ENCODE peak calls at places on chromosomes 5 and 9, in nine cellular contexts. One of them, this sample, is unnamed. For H3K9me3, the result is how much of the 10 kb centered on the place peaks cover.

GRCh38 chr9:127121628-127122175 is 733 bp downstream of the ANGPTL2 start:
- DNase-seq in cardiac muscle cell: peak
- DNase-seq in BE2C: peak
- DNase-seq in heart right ventricle: no peak
- DNase-seq in MM.1S: no peak
- DNase-seq in colonic mucosa: no peak
- DNase-seq in effector memory CD4-positive, alpha-beta T cell: no peak
- DNase-seq in psoas muscle: peak
- DNase-seq in tibial artery: no peak
- DNase-seq in this sample: no peak

GRCh38 chr9:105901514-105902109 is 207.3 kb downstream of the TMEM38B start:
- DNase-seq in tibial artery: no peak
- DNase-seq in BE2C: peak
- DNase-seq in colonic mucosa: no peak
- DNase-seq in heart right ventricle: peak
- DNase-seq in cardiac muscle cell: peak
- DNase-seq in psoas muscle: peak
- DNase-seq in effector memory CD4-positive, alpha-beta T cell: no peak
- DNase-seq in MM.1S: peak
- DNase-seq in this sample: peak

GRCh38 chr5:122874179-122874875 is 28.9 kb downstream of the SNX24 start:
- DNase-seq in BE2C: no peak
- DNase-seq in cardiac muscle cell: no peak
- DNase-seq in heart right ventricle: no peak
- DNase-seq in psoas muscle: no peak
- DNase-seq in MM.1S: no peak
- DNase-seq in colonic mucosa: no peak
- DNase-seq in tibial artery: no peak
- DNase-seq in effector memory CD4-positive, alpha-beta T cell: no peak
- DNase-seq in this sample: no peak

GRCh38 chr5:173662896-173663809 is 46.7 kb upstream of the BOD1 start:
- DNase-seq in MM.1S: no peak
- DNase-seq in psoas muscle: no peak
- DNase-seq in tibial artery: no peak
- DNase-seq in effector memory CD4-positive, alpha-beta T cell: no peak
- DNase-seq in colonic mucosa: no peak
- DNase-seq in heart right ventricle: no peak
- DNase-seq in BE2C: no peak
- DNase-seq in cardiac muscle cell: no peak
- DNase-seq in this sample: no peak

GRCh38 chr9:95156074-95156473 is 161.4 kb downstream of the FANCC start:
- DNase-seq in cardiac muscle cell: no peak
- DNase-seq in colonic mucosa: no peak
- DNase-seq in psoas muscle: no peak
- DNase-seq in heart right ventricle: no peak
- DNase-seq in effector memory CD4-positive, alpha-beta T cell: no peak
- DNase-seq in tibial artery: no peak
- DNase-seq in BE2C: no peak
- DNase-seq in MM.1S: no peak
- DNase-seq in this sample: no peak

GRCh38 chr5:132927355-132927754 is 36.1 kb downstream of the AFF4 start:
- DNase-seq in cardiac muscle cell: no peak
- DNase-seq in heart right ventricle: no peak
- DNase-seq in BE2C: no peak
- DNase-seq in tibial artery: no peak
- DNase-seq in effector memory CD4-positive, alpha-beta T cell: no peak
- DNase-seq in psoas muscle: no peak
- DNase-seq in colonic mucosa: no peak
- DNase-seq in MM.1S: no peak
- DNase-seq in this sample: no peak

GRCh38 chr9:126690431-126691051 is 76.8 kb downstream of the LMX1B start:
- DNase-seq in BE2C: peak
- DNase-seq in tibial artery: no peak
- DNase-seq in MM.1S: peak
- DNase-seq in cardiac muscle cell: peak
- DNase-seq in colonic mucosa: peak
- DNase-seq in heart right ventricle: peak
- DNase-seq in effector memory CD4-positive, alpha-beta T cell: no peak
- DNase-seq in psoas muscle: peak
- DNase-seq in this sample: peak

GRCh38 chr9:35649431-35650340 is 1.0 kb downstream of the SIT1 start:
- DNase-seq in heart right ventricle: no peak
- DNase-seq in tibial artery: peak
- DNase-seq in effector memory CD4-positive, alpha-beta T cell: no peak
- DNase-seq in cardiac muscle cell: no peak
- DNase-seq in colonic mucosa: no peak
- DNase-seq in MM.1S: no peak
- DNase-seq in BE2C: no peak
- DNase-seq in psoas muscle: no peak
- DNase-seq in this sample: no peak

GRCh38 chr9:72960446-72960845 is 7.6 kb upstream of the ALDH1A1 start:
- DNase-seq in heart right ventricle: no peak
- DNase-seq in effector memory CD4-positive, alpha-beta T cell: no peak
- DNase-seq in colonic mucosa: no peak
- DNase-seq in BE2C: no peak
- DNase-seq in cardiac muscle cell: no peak
- DNase-seq in psoas muscle: no peak
- DNase-seq in MM.1S: no peak
- DNase-seq in tibial artery: no peak
- DNase-seq in this sample: no peak

GRCh38 chr9:136147890-136148714 is 29.4 kb upstream of the TMEM250 start:
- DNase-seq in colonic mucosa: no peak
- DNase-seq in psoas muscle: no peak
- DNase-seq in tibial artery: no peak
- DNase-seq in effector memory CD4-positive, alpha-beta T cell: no peak
- DNase-seq in heart right ventricle: no peak
- DNase-seq in MM.1S: no peak
- DNase-seq in cardiac muscle cell: no peak
- DNase-seq in BE2C: peak
- DNase-seq in this sample: no peak

GRCh38 chr5:68319316-68320093 is 103.9 kb downstream of the PIK3R1 start:
- DNase-seq in tibial artery: no peak
- DNase-seq in colonic mucosa: no peak
- DNase-seq in BE2C: no peak
- DNase-seq in cardiac muscle cell: no peak
- DNase-seq in MM.1S: no peak
- DNase-seq in psoas muscle: no peak
- DNase-seq in effector memory CD4-positive, alpha-beta T cell: no peak
- DNase-seq in heart right ventricle: no peak
- DNase-seq in this sample: no peak

GRCh38 chr9:37840560-37841194 is 40.1 kb downstream of the DCAF10 start:
- DNase-seq in heart right ventricle: no peak
- DNase-seq in cardiac muscle cell: no peak
- DNase-seq in tibial artery: no peak
- DNase-seq in effector memory CD4-positive, alpha-beta T cell: no peak
- DNase-seq in BE2C: peak
- DNase-seq in colonic mucosa: no peak
- DNase-seq in MM.1S: no peak
- DNase-seq in psoas muscle: no peak
- DNase-seq in this sample: no peak

GRCh38 chr9:94907246-94907936 is 180.9 kb downstream of the AOPEP start:
- DNase-seq in heart right ventricle: peak
- DNase-seq in tibial artery: no peak
- DNase-seq in MM.1S: no peak
- DNase-seq in effector memory CD4-positive, alpha-beta T cell: no peak
- DNase-seq in colonic mucosa: no peak
- DNase-seq in cardiac muscle cell: peak
- DNase-seq in BE2C: peak
- DNase-seq in psoas muscle: no peak
- DNase-seq in this sample: no peak

GRCh38 chr9:12916037-12916436 is 141.2 kb downstream of the LURAP1L start:
- DNase-seq in heart right ventricle: no peak
- DNase-seq in MM.1S: no peak
- DNase-seq in effector memory CD4-positive, alpha-beta T cell: no peak
- DNase-seq in cardiac muscle cell: peak
- DNase-seq in BE2C: no peak
- DNase-seq in psoas muscle: no peak
- DNase-seq in tibial artery: no peak
- DNase-seq in colonic mucosa: no peak
- DNase-seq in this sample: no peak

GRCh38 chr9:4068449-4068848 is 231.4 kb downstream of the GLIS3 start:
- DNase-seq in psoas muscle: no peak
- DNase-seq in tibial artery: no peak
- DNase-seq in cardiac muscle cell: peak
- DNase-seq in BE2C: no peak
- DNase-seq in effector memory CD4-positive, alpha-beta T cell: no peak
- DNase-seq in MM.1S: no peak
- DNase-seq in colonic mucosa: no peak
- DNase-seq in heart right ventricle: no peak
- DNase-seq in this sample: no peak

GRCh38 chr5:127871448-127872153 is 168.4 kb downstream of the CCDC192 start:
- DNase-seq in effector memory CD4-positive, alpha-beta T cell: no peak
- DNase-seq in cardiac muscle cell: no peak
- DNase-seq in MM.1S: no peak
- DNase-seq in colonic mucosa: no peak
- DNase-seq in heart right ventricle: no peak
- DNase-seq in tibial artery: no peak
- DNase-seq in BE2C: no peak
- DNase-seq in psoas muscle: no peak
- DNase-seq in this sample: no peak

DNA sequence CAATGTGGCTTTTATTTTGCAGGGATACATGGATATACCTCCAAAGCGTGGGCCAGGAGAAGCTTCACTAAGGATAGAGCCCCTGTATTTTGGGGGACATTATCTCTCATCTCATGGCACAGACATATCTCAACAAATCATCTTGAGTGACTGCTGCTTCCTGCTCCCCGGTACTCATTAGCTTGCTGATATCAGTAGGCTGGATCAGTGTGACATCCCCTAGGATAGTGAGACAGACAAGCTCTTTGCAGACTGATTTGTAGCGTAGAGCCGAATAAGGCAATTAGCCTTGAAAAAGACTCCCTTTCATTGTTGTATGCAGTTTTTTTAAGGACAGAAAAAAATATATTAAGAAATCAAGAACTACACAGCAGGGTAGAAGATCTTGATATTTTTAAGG is 237.7 kb upstream of the CDH9 start:
- DNase-seq in effector memory CD4-positive, alpha-beta T cell: no peak
- DNase-seq in tibial artery: no peak
- DNase-seq in cardiac muscle cell: no peak
- DNase-seq in colonic mucosa: no peak
- DNase-seq in heart right ventricle: no peak
- DNase-seq in psoas muscle: no peak
- DNase-seq in MM.1S: no peak
- DNase-seq in BE2C: no peak
- DNase-seq in this sample: no peak
- H3K9me3 ChIP-seq in effector memory CD4-positive, alpha-beta T cell: under half
- H3K9me3 ChIP-seq in tibial artery: under half
- H3K9me3 ChIP-seq in cardiac muscle cell: under half
- H3K9me3 ChIP-seq in colonic mucosa: under half
- H3K9me3 ChIP-seq in heart right ventricle: under half
- H3K9me3 ChIP-seq in psoas muscle: under half
- H3K9me3 ChIP-seq in MM.1S: under half
- H3K9me3 ChIP-seq in BE2C: under half
- H3K9me3 ChIP-seq in this sample: under half

GRCh38 chr5:140795259-140795641 is 598 bp downstream of the PCDHA2 start:
- DNase-seq in cardiac muscle cell: peak
- DNase-seq in psoas muscle: no peak
- DNase-seq in heart right ventricle: no peak
- DNase-seq in effector memory CD4-positive, alpha-beta T cell: no peak
- DNase-seq in BE2C: peak
- DNase-seq in tibial artery: no peak
- DNase-seq in colonic mucosa: no peak
- DNase-seq in MM.1S: peak
- DNase-seq in this sample: peak

GRCh38 chr5:140791111-140791510 is 3.5 kb upstream of the PCDHA2 start:
- DNase-seq in tibial artery: no peak
- DNase-seq in MM.1S: no peak
- DNase-seq in effector memory CD4-positive, alpha-beta T cell: no peak
- DNase-seq in psoas muscle: no peak
- DNase-seq in colonic mucosa: no peak
- DNase-seq in heart right ventricle: no peak
- DNase-seq in cardiac muscle cell: no peak
- DNase-seq in BE2C: no peak
- DNase-seq in this sample: no peak

GRCh38 chr5:140796718-140797095 is 2.1 kb downstream of the PCDHA2 start:
- DNase-seq in MM.1S: no peak
- DNase-seq in BE2C: no peak
- DNase-seq in colonic mucosa: no peak
- DNase-seq in tibial artery: no peak
- DNase-seq in effector memory CD4-positive, alpha-beta T cell: no peak
- DNase-seq in psoas muscle: no peak
- DNase-seq in cardiac muscle cell: no peak
- DNase-seq in heart right ventricle: no peak
- DNase-seq in this sample: peak

DNA sequence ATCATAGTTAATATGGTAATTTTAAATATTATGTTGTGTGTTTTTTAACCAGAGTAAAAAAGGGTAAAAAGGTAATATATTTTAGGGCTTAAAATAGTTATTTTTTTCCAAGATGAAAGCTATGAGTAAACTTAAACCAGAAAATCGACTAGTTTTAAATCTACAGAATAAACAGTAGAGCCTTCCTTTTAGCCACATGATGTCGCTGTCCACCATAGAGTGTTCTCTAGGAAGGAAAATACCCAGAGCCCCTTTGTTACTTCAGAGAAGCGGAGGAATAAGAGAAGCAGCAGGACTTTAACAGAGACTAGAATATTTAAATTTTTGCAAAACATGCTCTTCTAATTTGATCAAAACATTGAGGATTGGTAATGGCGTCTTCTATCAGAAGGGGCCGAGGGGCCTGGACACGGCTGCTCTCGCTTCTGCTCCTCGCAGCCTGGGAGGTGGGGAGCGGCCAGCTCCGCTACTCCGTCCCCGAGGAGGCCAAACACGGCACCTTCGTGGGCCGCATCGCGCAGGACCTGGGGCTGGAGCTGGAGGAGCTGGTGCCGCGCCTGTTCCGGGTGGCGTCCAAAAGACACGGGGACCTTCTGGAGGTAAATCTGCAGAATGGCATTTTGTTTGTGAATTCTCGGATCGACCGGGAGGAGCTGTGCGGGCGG is at the start of gene PCDHA2:
- DNase-seq in cardiac muscle cell: peak
- DNase-seq in BE2C: peak
- DNase-seq in tibial artery: no peak
- DNase-seq in heart right ventricle: no peak
- DNase-seq in psoas muscle: no peak
- DNase-seq in effector memory CD4-positive, alpha-beta T cell: no peak
- DNase-seq in colonic mucosa: no peak
- DNase-seq in MM.1S: peak
- DNase-seq in this sample: peak
- H3K9me3 ChIP-seq in cardiac muscle cell: under half
- H3K9me3 ChIP-seq in BE2C: under half
- H3K9me3 ChIP-seq in tibial artery: under half
- H3K9me3 ChIP-seq in heart right ventricle: half or more
- H3K9me3 ChIP-seq in psoas muscle: under half
- H3K9me3 ChIP-seq in effector memory CD4-positive, alpha-beta T cell: under half
- H3K9me3 ChIP-seq in colonic mucosa: under half
- H3K9me3 ChIP-seq in MM.1S: under half
- H3K9me3 ChIP-seq in this sample: under half

GRCh38 chr9:138122201-138122600 is 244.6 kb downstream of the CACNA1B start:
- DNase-seq in MM.1S: no peak
- DNase-seq in heart right ventricle: no peak
- DNase-seq in tibial artery: no peak
- DNase-seq in psoas muscle: peak
- DNase-seq in effector memory CD4-positive, alpha-beta T cell: no peak
- DNase-seq in cardiac muscle cell: no peak
- DNase-seq in colonic mucosa: no peak
- DNase-seq in BE2C: no peak
- DNase-seq in this sample: no peak
- H3K9me3 ChIP-seq in MM.1S: under half
- H3K9me3 ChIP-seq in heart right ventricle: under half
- H3K9me3 ChIP-seq in tibial artery: under half
- H3K9me3 ChIP-seq in psoas muscle: under half
- H3K9me3 ChIP-seq in effector memory CD4-positive, alpha-beta T cell: under half
- H3K9me3 ChIP-seq in cardiac muscle cell: under half
- H3K9me3 ChIP-seq in colonic mucosa: under half
- H3K9me3 ChIP-seq in BE2C: under half
- H3K9me3 ChIP-seq in this sample: under half

GRCh38 chr9:130980526-130980925 is 28.4 kb upstream of the LAMC3 start:
- DNase-seq in psoas muscle: no peak
- DNase-seq in BE2C: no peak
- DNase-seq in MM.1S: no peak
- DNase-seq in effector memory CD4-positive, alpha-beta T cell: no peak
- DNase-seq in heart right ventricle: no peak
- DNase-seq in tibial artery: no peak
- DNase-seq in cardiac muscle cell: no peak
- DNase-seq in colonic mucosa: no peak
- DNase-seq in this sample: no peak
- H3K9me3 ChIP-seq in psoas muscle: under half
- H3K9me3 ChIP-seq in BE2C: under half
- H3K9me3 ChIP-seq in MM.1S: under half
- H3K9me3 ChIP-seq in effector memory CD4-positive, alpha-beta T cell: under half
- H3K9me3 ChIP-seq in heart right ventricle: under half
- H3K9me3 ChIP-seq in tibial artery: under half
- H3K9me3 ChIP-seq in cardiac muscle cell: under half
- H3K9me3 ChIP-seq in colonic mucosa: under half
- H3K9me3 ChIP-seq in this sample: under half

This sample was measured in endodermal cell.